ENCODE peak calls at places on chromosomes 5 and 9, in nine cellular contexts. One of them, this sample, is unnamed.

GRCh38 chr5:115838885-115839518 is 2.4 kb downstream of the ATG12 start:
- DNase-seq in stomach: no peak
- DNase-seq in upper lobe of left lung: no peak
- DNase-seq in transverse colon: peak
- DNase-seq in spleen: peak
- DNase-seq in sigmoid colon: no peak
- DNase-seq in HCT116: no peak
- DNase-seq in prostate gland: no peak
- DNase-seq in GM12878: no peak
- DNase-seq in this sample: no peak

GRCh38 chr5:114412509-114413171 is 50.8 kb downstream of the KCNN2 start:
- DNase-seq in stomach: no peak
- DNase-seq in upper lobe of left lung: no peak
- DNase-seq in transverse colon: no peak
- DNase-seq in spleen: no peak
- DNase-seq in sigmoid colon: no peak
- DNase-seq in HCT116: peak
- DNase-seq in prostate gland: peak
- DNase-seq in GM12878: no peak
- DNase-seq in this sample: no peak

GRCh38 chr5:69048233-69048632 is 45.6 kb upstream of the SLC30A5 start:
- DNase-seq in stomach: no peak
- DNase-seq in upper lobe of left lung: no peak
- DNase-seq in transverse colon: no peak
- DNase-seq in spleen: no peak
- DNase-seq in sigmoid colon: no peak
- DNase-seq in HCT116: no peak
- DNase-seq in prostate gland: no peak
- DNase-seq in GM12878: no peak
- DNase-seq in this sample: no peak

GRCh38 chr9:21993893-21994525 is at the start of gene CDKN2A:
- DNase-seq in stomach: peak
- DNase-seq in upper lobe of left lung: peak
- DNase-seq in transverse colon: peak
- DNase-seq in spleen: peak
- DNase-seq in sigmoid colon: no peak
- DNase-seq in HCT116: no peak
- DNase-seq in prostate gland: no peak
- DNase-seq in GM12878: no peak
- DNase-seq in this sample: no peak

GRCh38 chr5:68215888-68216736 is 556 bp downstream of the PIK3R1 start:
- DNase-seq in stomach: peak
- DNase-seq in upper lobe of left lung: peak
- DNase-seq in transverse colon: peak
- DNase-seq in spleen: peak
- DNase-seq in sigmoid colon: peak
- DNase-seq in HCT116: no peak
- DNase-seq in prostate gland: peak
- DNase-seq in GM12878: no peak
- DNase-seq in this sample: peak

GRCh38 chr9:73129941-73130695 is 21.5 kb upstream of the ANXA1 start:
- DNase-seq in stomach: no peak
- DNase-seq in upper lobe of left lung: no peak
- DNase-seq in transverse colon: no peak
- DNase-seq in spleen: no peak
- DNase-seq in sigmoid colon: no peak
- DNase-seq in HCT116: no peak
- DNase-seq in prostate gland: no peak
- DNase-seq in GM12878: no peak
- DNase-seq in this sample: no peak

GRCh38 chr5:113022661-113023060 is 46.1 kb downstream of the DCP2 start:
- DNase-seq in stomach: no peak
- DNase-seq in upper lobe of left lung: no peak
- DNase-seq in transverse colon: no peak
- DNase-seq in spleen: no peak
- DNase-seq in sigmoid colon: no peak
- DNase-seq in HCT116: no peak
- DNase-seq in prostate gland: no peak
- DNase-seq in GM12878: peak
- DNase-seq in this sample: no peak

GRCh38 chr5:158543539-158544387 is 556.0 kb downstream of the EBF1 start:
- DNase-seq in stomach: no peak
- DNase-seq in upper lobe of left lung: no peak
- DNase-seq in transverse colon: no peak
- DNase-seq in spleen: no peak
- DNase-seq in sigmoid colon: no peak
- DNase-seq in HCT116: no peak
- DNase-seq in prostate gland: no peak
- DNase-seq in GM12878: no peak
- DNase-seq in this sample: no peak

GRCh38 chr5:32392039-32392438 is 52.5 kb downstream of the ZFR start:
- DNase-seq in stomach: no peak
- DNase-seq in upper lobe of left lung: no peak
- DNase-seq in transverse colon: no peak
- DNase-seq in spleen: no peak
- DNase-seq in sigmoid colon: no peak
- DNase-seq in HCT116: no peak
- DNase-seq in prostate gland: no peak
- DNase-seq in GM12878: no peak
- DNase-seq in this sample: no peak

GRCh38 chr9:3337515-3337914 is 188.3 kb downstream of the RFX3 start:
- DNase-seq in stomach: no peak
- DNase-seq in upper lobe of left lung: no peak
- DNase-seq in transverse colon: no peak
- DNase-seq in spleen: no peak
- DNase-seq in sigmoid colon: no peak
- DNase-seq in HCT116: peak
- DNase-seq in prostate gland: no peak
- DNase-seq in GM12878: no peak
- DNase-seq in this sample: no peak

GRCh38 chr5:141883948-141884318 is 5.7 kb upstream of the PCDH1 start:
- DNase-seq in stomach: no peak
- DNase-seq in upper lobe of left lung: no peak
- DNase-seq in transverse colon: no peak
- DNase-seq in spleen: no peak
- DNase-seq in sigmoid colon: no peak
- DNase-seq in HCT116: no peak
- DNase-seq in prostate gland: no peak
- DNase-seq in GM12878: no peak
- DNase-seq in this sample: no peak
- H3K27ac ChIP-seq in stomach: no peak
- H3K27ac ChIP-seq in upper lobe of left lung: no peak
- H3K27ac ChIP-seq in transverse colon: no peak
- H3K27ac ChIP-seq in spleen: no peak
- H3K27ac ChIP-seq in sigmoid colon: no peak
- H3K27ac ChIP-seq in HCT116: no peak
- H3K27ac ChIP-seq in prostate gland: no peak
- H3K27ac ChIP-seq in GM12878: no peak
- H3K27ac ChIP-seq in this sample: no peak

GRCh38 chr9:127904518-127904887 is 5.1 kb upstream of the ST6GALNAC6 start:
- DNase-seq in stomach: no peak
- DNase-seq in upper lobe of left lung: peak
- DNase-seq in transverse colon: no peak
- DNase-seq in spleen: peak
- DNase-seq in sigmoid colon: peak
- DNase-seq in HCT116: no peak
- DNase-seq in prostate gland: peak
- DNase-seq in GM12878: no peak
- DNase-seq in this sample: peak

GRCh38 chr9:127905788-127906191 is 6.4 kb upstream of the ST6GALNAC6 start:
- DNase-seq in stomach: no peak
- DNase-seq in upper lobe of left lung: peak
- DNase-seq in transverse colon: peak
- DNase-seq in spleen: peak
- DNase-seq in sigmoid colon: no peak
- DNase-seq in HCT116: no peak
- DNase-seq in prostate gland: no peak
- DNase-seq in GM12878: no peak
- DNase-seq in this sample: no peak

GRCh38 chr9:127903557-127904475 is 4.4 kb upstream of the ST6GALNAC6 start:
- DNase-seq in stomach: peak
- DNase-seq in upper lobe of left lung: peak
- DNase-seq in transverse colon: peak
- DNase-seq in spleen: peak
- DNase-seq in sigmoid colon: peak
- DNase-seq in HCT116: no peak
- DNase-seq in prostate gland: no peak
- DNase-seq in GM12878: no peak
- DNase-seq in this sample: no peak

GRCh38 chr9:127907867-127908659 is 8.7 kb upstream of the ST6GALNAC6 start:
- DNase-seq in stomach: no peak
- DNase-seq in upper lobe of left lung: no peak
- DNase-seq in transverse colon: peak
- DNase-seq in spleen: peak
- DNase-seq in sigmoid colon: no peak
- DNase-seq in HCT116: no peak
- DNase-seq in prostate gland: no peak
- DNase-seq in GM12878: no peak
- DNase-seq in this sample: no peak

DNA sequence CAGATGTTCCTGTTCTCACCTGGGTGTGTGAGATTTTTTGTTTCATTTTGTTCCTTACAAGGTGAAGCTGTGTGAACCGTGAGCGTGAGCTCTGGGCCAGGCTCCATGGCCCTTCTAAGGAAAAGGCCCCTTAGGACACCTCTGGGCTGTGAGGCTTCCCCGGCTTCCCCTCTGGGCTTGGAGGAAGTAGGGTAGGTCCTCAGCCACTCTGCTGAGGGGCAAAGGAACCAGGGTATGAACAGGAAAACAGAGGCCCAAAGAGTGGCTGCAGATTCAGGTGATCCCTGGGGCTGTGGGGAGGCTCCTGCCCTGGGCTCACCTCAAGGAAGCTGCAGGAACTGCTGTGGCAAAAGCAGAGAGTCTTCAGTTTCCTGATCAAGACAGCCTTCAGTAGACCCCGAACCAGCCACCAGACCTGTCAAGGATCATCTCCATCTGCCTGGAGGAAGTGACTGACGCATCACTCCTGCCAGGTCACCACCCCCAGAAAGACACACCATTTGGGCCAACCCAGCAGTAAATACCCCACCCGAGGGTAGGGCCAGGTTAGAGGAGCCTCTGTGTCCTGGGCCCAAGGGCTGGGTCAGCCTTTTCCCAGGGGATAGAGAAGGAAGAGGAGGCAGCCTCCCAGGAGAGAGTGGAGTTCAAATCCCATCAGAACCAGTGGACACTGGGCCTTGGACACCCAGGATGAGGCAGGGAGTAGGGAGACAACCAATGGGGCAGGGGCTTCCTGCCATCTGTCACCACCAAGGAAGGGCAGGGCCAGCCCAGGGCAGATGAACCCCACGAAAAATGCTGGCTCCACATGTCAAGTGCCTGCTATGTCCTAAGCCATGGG is 5.7 kb upstream of the ST6GALNAC6 start:
- DNase-seq in stomach: no peak
- DNase-seq in upper lobe of left lung: peak
- DNase-seq in transverse colon: peak
- DNase-seq in spleen: peak
- DNase-seq in sigmoid colon: no peak
- DNase-seq in HCT116: no peak
- DNase-seq in prostate gland: no peak
- DNase-seq in GM12878: no peak
- DNase-seq in this sample: no peak
- TF ChIP-seq POLR2AphosphoS5 in stomach: no peak
- TF ChIP-seq POLR2AphosphoS5 in upper lobe of left lung: no peak
- TF ChIP-seq POLR2AphosphoS5 in transverse colon: peak
- TF ChIP-seq POLR2AphosphoS5 in spleen: peak
- TF ChIP-seq POLR2AphosphoS5 in sigmoid colon: no peak
- TF ChIP-seq POLR2AphosphoS5 in HCT116: no peak
- TF ChIP-seq POLR2AphosphoS5 in prostate gland: no peak
- TF ChIP-seq POLR2AphosphoS5 in GM12878: no peak
- TF ChIP-seq POLR2AphosphoS5 in this sample: no peak

GRCh38 chr9:2026598-2026997 is 11.5 kb downstream of the SMARCA2 start:
- DNase-seq in stomach: no peak
- DNase-seq in upper lobe of left lung: no peak
- DNase-seq in transverse colon: no peak
- DNase-seq in spleen: no peak
- DNase-seq in sigmoid colon: no peak
- DNase-seq in HCT116: no peak
- DNase-seq in prostate gland: no peak
- DNase-seq in GM12878: no peak
- DNase-seq in this sample: no peak

GRCh38 chr9:2023532-2023931 is 8.4 kb downstream of the SMARCA2 start:
- DNase-seq in stomach: no peak
- DNase-seq in upper lobe of left lung: no peak
- DNase-seq in transverse colon: no peak
- DNase-seq in spleen: no peak
- DNase-seq in sigmoid colon: no peak
- DNase-seq in HCT116: no peak
- DNase-seq in prostate gland: no peak
- DNase-seq in GM12878: no peak
- DNase-seq in this sample: no peak

GRCh38 chr9:2024888-2025781 is 10.0 kb downstream of the SMARCA2 start:
- DNase-seq in stomach: no peak
- DNase-seq in upper lobe of left lung: peak
- DNase-seq in transverse colon: no peak
- DNase-seq in spleen: no peak
- DNase-seq in sigmoid colon: no peak
- DNase-seq in HCT116: no peak
- DNase-seq in prostate gland: no peak
- DNase-seq in GM12878: no peak
- DNase-seq in this sample: no peak

GRCh38 chr9:2027761-2028160 is 12.6 kb downstream of the SMARCA2 start:
- DNase-seq in stomach: no peak
- DNase-seq in upper lobe of left lung: no peak
- DNase-seq in transverse colon: no peak
- DNase-seq in spleen: no peak
- DNase-seq in sigmoid colon: no peak
- DNase-seq in HCT116: no peak
- DNase-seq in prostate gland: no peak
- DNase-seq in GM12878: no peak
- DNase-seq in this sample: no peak

GRCh38 chr9:2026181-2026580 is 11.0 kb downstream of the SMARCA2 start:
- DNase-seq in stomach: no peak
- DNase-seq in upper lobe of left lung: no peak
- DNase-seq in transverse colon: no peak
- DNase-seq in spleen: no peak
- DNase-seq in sigmoid colon: no peak
- DNase-seq in HCT116: no peak
- DNase-seq in prostate gland: no peak
- DNase-seq in GM12878: no peak
- DNase-seq in this sample: no peak
- H3K27ac ChIP-seq in stomach: peak
- H3K27ac ChIP-seq in upper lobe of left lung: peak
- H3K27ac ChIP-seq in transverse colon: peak
- H3K27ac ChIP-seq in spleen: peak
- H3K27ac ChIP-seq in sigmoid colon: no peak
- H3K27ac ChIP-seq in HCT116: no peak
- H3K27ac ChIP-seq in prostate gland: no peak
- H3K27ac ChIP-seq in GM12878: no peak
- H3K27ac ChIP-seq in this sample: peak

DNA sequence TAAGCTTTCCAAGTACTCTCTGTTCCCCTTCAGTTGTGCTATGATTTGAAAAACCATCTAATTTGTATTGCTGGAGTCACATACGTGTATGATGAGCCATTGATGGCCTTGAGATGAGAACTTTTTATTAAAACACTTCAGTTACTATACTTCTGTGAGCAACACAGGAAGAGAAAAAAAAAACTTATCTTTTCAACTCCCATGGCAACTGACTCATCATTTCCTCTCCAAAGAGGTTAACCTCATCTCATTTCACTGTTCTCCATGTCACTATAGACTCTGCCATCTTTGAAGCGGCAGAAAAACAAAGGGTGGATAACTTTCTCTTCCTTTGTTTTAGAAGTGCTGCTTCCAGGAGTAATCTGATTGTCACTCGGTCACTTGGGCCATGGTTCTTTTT is 104.3 kb upstream of the PCSK1 start:
- DNase-seq in stomach: no peak
- DNase-seq in upper lobe of left lung: no peak
- DNase-seq in transverse colon: no peak
- DNase-seq in spleen: no peak
- DNase-seq in sigmoid colon: no peak
- DNase-seq in HCT116: no peak
- DNase-seq in prostate gland: no peak
- DNase-seq in GM12878: no peak
- DNase-seq in this sample: no peak
- TF ChIP-seq POLR2AphosphoS5 in stomach: no peak
- TF ChIP-seq POLR2AphosphoS5 in upper lobe of left lung: no peak
- TF ChIP-seq POLR2AphosphoS5 in transverse colon: no peak
- TF ChIP-seq POLR2AphosphoS5 in spleen: no peak
- TF ChIP-seq POLR2AphosphoS5 in sigmoid colon: no peak
- TF ChIP-seq POLR2AphosphoS5 in HCT116: no peak
- TF ChIP-seq POLR2AphosphoS5 in prostate gland: no peak
- TF ChIP-seq POLR2AphosphoS5 in GM12878: no peak
- TF ChIP-seq POLR2AphosphoS5 in this sample: no peak